ENCODE peak calls at places on chromosomes 3 and 15, in four cellular contexts. Z is K562, X is H1, W is HCT116. Y is an unnamed sample.

GRCh38 chr3:126081618-126082333 is 2.1 kb downstream of the SLC41A3 start:
- DNase-seq in Z (peak; percentile 25), X (no peak), W (peak; percentile 48), Y (peak; percentile 32)

GRCh38 chr3:50658416-50658815 is 16.3 kb upstream of the DOCK3 start:
- DNase-seq in Z (no peak), X (no peak), W (no peak), Y (no peak)

GRCh38 chr3:24433838-24434591 is 60.6 kb downstream of the THRB start:
- DNase-seq in Z (no peak), X (no peak), W (no peak), Y (no peak)

GRCh38 chr15:90845201-90845949 is 23.0 kb upstream of the FURIN start:
- DNase-seq in Z (peak; percentile 49), X (no peak), W (no peak), Y (no peak)

GRCh38 chr3:113639683-113640082 is 56.8 kb downstream of the USF3 start:
- DNase-seq in Z (no peak), X (no peak), W (no peak), Y (no peak)

GRCh38 chr3:94291686-94292085 is 228.8 kb downstream of the NSUN3 start:
- DNase-seq in Z (no peak), X (no peak), W (no peak), Y (no peak)

GRCh38 chr15:89003865-89004725 is 84.2 kb upstream of the ABHD2 start:
- DNase-seq in Z (peak; percentile 66), X (no peak), W (no peak), Y (peak; percentile 71)

GRCh38 chr15:101242160-101242998 is 9.5 kb downstream of the CHSY1 start:
- DNase-seq in Z (no peak), X (no peak), W (no peak), Y (no peak)

GRCh38 chr3:76570436-76571057 is 469.4 kb upstream of the ROBO2 start:
- DNase-seq in Z (peak; percentile 3), X (no peak), W (no peak), Y (no peak)

GRCh38 chr3:194971965-194972364 is 286.3 kb downstream of the FAM43A start:
- DNase-seq in Z (no peak), X (peak; percentile 14), W (no peak), Y (no peak)

GRCh38 chr15:43922021-43922420 is 95.2 kb downstream of the WDR76 start:
- DNase-seq in Z (no peak), X (no peak), W (no peak), Y (no peak)

GRCh38 chr15:73329501-73330200 is 39.1 kb downstream of the HCN4 start:
- DNase-seq in Z (no peak), X (no peak), W (no peak), Y (peak; percentile 7)

GRCh38 chr3:126130081-126130855 is 46.3 kb upstream of the SLC41A3 start:
- DNase-seq in Z (no peak), X (peak; percentile 38), W (no peak), Y (no peak)

GRCh38 chr15:34855397-34855796 is 60.0 kb upstream of the ACTC1 start:
- DNase-seq in Z (no peak), X (no peak), W (no peak), Y (no peak)

GRCh38 chr15:44286814-44287555 is 1.5 kb upstream of the GOLM2 start:
- DNase-seq in Z (peak; percentile 17), X (no peak), W (no peak), Y (no peak)

GRCh38 chr3:37221407-37221806 is 47.0 kb upstream of the LRRFIP2 start:
- DNase-seq in Z (no peak), X (no peak), W (peak; percentile 80), Y (no peak)

GRCh38 chr3:79204351-79204750 is 563.4 kb downstream of the ROBO1 start:
- DNase-seq in Z (no peak), X (no peak), W (no peak), Y (no peak)

DNA sequence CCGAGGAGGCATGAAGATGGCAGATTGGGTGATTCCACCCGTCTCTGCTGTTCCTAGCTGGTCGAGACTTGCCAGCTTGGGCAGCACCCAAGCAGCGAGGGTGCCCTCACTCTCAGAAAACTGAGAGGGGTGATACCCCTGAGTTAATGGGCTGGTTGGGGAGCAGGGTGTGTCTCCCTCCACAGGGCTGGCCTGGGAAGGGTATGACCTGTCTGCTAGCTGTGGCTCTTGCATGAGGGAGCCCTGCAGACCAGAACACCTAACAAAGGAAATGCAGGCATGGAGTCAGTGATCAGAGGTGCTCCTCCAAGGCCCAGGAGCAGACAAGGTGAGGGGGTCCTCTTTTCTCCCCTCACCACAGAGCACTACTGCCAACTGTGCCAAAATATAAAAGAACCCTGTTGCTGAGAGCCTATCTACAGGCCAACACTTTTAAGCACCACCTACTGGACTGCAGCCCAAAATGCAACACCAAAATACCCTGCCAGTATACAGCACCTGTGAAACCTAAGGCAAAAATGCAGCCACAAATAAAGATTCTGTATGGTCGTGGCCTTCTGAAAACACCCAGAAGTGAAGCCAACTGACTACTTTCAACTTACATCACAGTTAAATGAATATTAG is 35.8 kb upstream of the PPM1L start:
- DNase-seq in Z (no peak), X (no peak), W (no peak), Y (peak; percentile 16)
- TF ChIP-seq ATF3 in Z (no peak), X (no peak), W (no peak), Y (no peak)

DNA sequence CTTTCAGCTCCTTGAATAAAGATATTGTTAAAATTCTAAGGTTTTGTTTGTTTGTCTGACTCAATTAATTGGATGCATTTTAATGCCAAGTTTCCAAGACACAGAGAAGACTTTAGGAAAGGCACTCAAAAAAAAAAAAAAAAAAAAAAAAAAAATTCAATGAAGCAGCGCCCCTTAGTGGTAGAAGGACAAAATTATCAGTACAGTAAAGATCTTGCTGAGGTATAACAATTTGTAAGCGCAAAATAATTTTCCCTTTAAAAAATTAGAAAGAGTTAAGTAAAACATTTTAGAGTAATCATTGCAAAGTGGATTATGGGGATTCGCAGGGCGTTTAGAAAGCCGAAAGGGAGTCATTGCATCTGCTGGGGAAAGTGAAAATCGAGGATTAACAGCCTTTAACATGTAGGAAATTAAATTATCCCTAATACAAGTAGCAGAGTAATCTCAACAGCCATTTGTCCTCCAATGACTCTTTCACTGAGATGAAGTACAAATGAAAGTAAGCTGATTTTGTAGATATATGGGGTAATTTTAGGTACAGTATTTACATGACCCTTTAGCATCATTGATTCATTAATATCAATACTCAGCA is 5.8 kb upstream of the DIS3L start:
- DNase-seq in Z (peak; percentile 47), X (no peak), W (no peak), Y (no peak)
- TF ChIP-seq ATF3 in Z (no peak), X (no peak), W (no peak), Y (no peak)

GRCh38 chr3:74067296-74067695 is 442.6 kb upstream of the PDZRN3 start:
- DNase-seq in Z (no peak), X (no peak), W (no peak), Y (no peak)
- TF ChIP-seq ATF3 in Z (no peak), X (no peak), W (no peak), Y (no peak)

GRCh38 chr15:56798639-56799038 is 65.3 kb upstream of the ZNF280D start:
- DNase-seq in Z (no peak), X (no peak), W (no peak), Y (no peak)
- TF ChIP-seq ATF3 in Z (no peak), X (no peak), W (no peak), Y (no peak)

Y was measured in WTC11.